ENCODE peak calls at places on chromosomes 3 and 15, in four cellular contexts. P, C, G and Q are unnamed samples.

GRCh38 chr3:36418296-36418695 is 38.0 kb downstream of the STAC start:
- DNase-seq in P (no peak), G (peak; percentile 58), C (no peak), Q (peak; percentile 46)

GRCh38 chr3:152517517-152517916 is 248.8 kb downstream of the MBNL1 start:
- DNase-seq in C (no peak), P (no peak), G (no peak), Q (no peak)

GRCh38 chr15:64865998-64866520 is 24.3 kb downstream of the PLEKHO2 start:
- DNase-seq in P (no peak), C (peak; percentile 31), G (no peak), Q (peak; percentile 36)

GRCh38 chr15:57505949-57506391 is 85.7 kb upstream of the MYZAP start:
- DNase-seq in C (no peak), P (no peak), G (peak; percentile 97), Q (peak; percentile 98)

GRCh38 chr3:186570941-186571643 is 572 bp downstream of the DNAJB11 start:
- DNase-seq in P (no peak), C (no peak), G (no peak), Q (no peak)

GRCh38 chr3:156750191-156750873 is 75.8 kb upstream of the LEKR1 start:
- DNase-seq in P (no peak), C (peak; percentile 27), G (peak; percentile 57), Q (peak; percentile 38)

GRCh38 chr3:129486057-129487035 is 42.1 kb upstream of the RHO start:
- DNase-seq in G (peak; percentile 47), C (no peak), P (peak; percentile 58), Q (peak; percentile 47)

GRCh38 chr15:56971571-56971970 is 53.1 kb downstream of the TCF12 start:
- DNase-seq in G (no peak), C (no peak), P (no peak), Q (no peak)

GRCh38 chr15:71093089-71094024 is 21.9 kb upstream of the THSD4 start:
- DNase-seq in P (no peak), C (no peak), G (peak; percentile 93), Q (peak; percentile 94)

GRCh38 chr15:70702584-70702983 is 60.8 kb downstream of the UACA start:
- DNase-seq in G (no peak), P (no peak), C (no peak), Q (no peak)

GRCh38 chr3:143306419-143306818 is 186.8 kb downstream of the CHST2 start:
- DNase-seq in C (no peak), G (peak; percentile 75), P (no peak), Q (peak; percentile 65)

GRCh38 chr15:30985081-30985531 is 6.3 kb downstream of the MTMR10 start:
- DNase-seq in P (no peak), C (peak; percentile 27), G (peak; percentile 8), Q (no peak)

GRCh38 chr3:100265016-100265415 is 4.2 kb downstream of the TBC1D23 start:
- DNase-seq in G (peak; percentile 60), P (no peak), C (no peak), Q (peak; percentile 43)

GRCh38 chr3:100254168-100254777 is 6.5 kb upstream of the TBC1D23 start:
- DNase-seq in P (peak; percentile 82), G (peak; percentile 41), C (peak; percentile 83), Q (peak; percentile 59)

GRCh38 chr3:188278717-188279324 is 124.9 kb downstream of the LPP start:
- DNase-seq in C (no peak), P (no peak), G (no peak), Q (no peak)

GRCh38 chr15:69754313-69754712 is 301.7 kb downstream of the RPLP1 start:
- DNase-seq in G (no peak), P (no peak), C (no peak), Q (no peak)

GRCh38 chr3:68919000-68919399 is 13.3 kb downstream of the TAFA4 start:
- DNase-seq in G (peak; percentile 11), P (no peak), C (peak; percentile 1), Q (peak; percentile 37)

GRCh38 chr3:160184655-160185054 is 40.6 kb upstream of the C3orf80 start:
- DNase-seq in P (no peak), C (no peak), G (no peak), Q (no peak)

GRCh38 chr3:148084931-148085330 is 612.8 kb upstream of the AGTR1 start:
- DNase-seq in C (peak; percentile 25), G (no peak), P (no peak), Q (no peak)

GRCh38 chr3:146747928-146748327 is 142.8 kb upstream of the PLSCR5 start:
- DNase-seq in P (no peak), G (peak; percentile 8), C (peak; percentile 82), Q (peak; percentile 25)

GRCh38 chr3:156131799-156132198 is 11.4 kb downstream of the KCNAB1 start:
- DNase-seq in P (no peak), G (no peak), C (no peak), Q (no peak)

GRCh38 chr3:115099115-115099884 is 47.8 kb downstream of the ZBTB20 start:
- DNase-seq in G (no peak), C (no peak), P (no peak), Q (no peak)
- H3K4me3 ChIP-seq in G (no peak overlapping the region), C (peak overlapping the region; percentile 44), P (peak overlapping the region; percentile 45), Q (no peak overlapping the region)

GRCh38 chr3:81695302-81695701 is 66.1 kb downstream of the GBE1 start:
- DNase-seq in C (no peak), P (no peak), G (no peak), Q (no peak)

GRCh38 chr3:81692766-81693165 is 68.7 kb downstream of the GBE1 start:
- DNase-seq in C (no peak), G (no peak), P (no peak), Q (no peak)

GRCh38 chr3:81699921-81700320 is 61.5 kb downstream of the GBE1 start:
- DNase-seq in C (no peak), G (no peak), P (no peak), Q (no peak)

GRCh38 chr3:81696090-81696489 is 65.4 kb downstream of the GBE1 start:
- DNase-seq in C (no peak), P (no peak), G (no peak), Q (no peak)
- TF ChIP-seq CTCF in C (no peak), P (no peak), G (no peak), Q (no peak)

GRCh38 chr15:81297147-81297572 is 26.8 kb downstream of the STARD5 start:
- DNase-seq in C (peak; percentile 37), P (no peak), G (peak; percentile 96), Q (peak; percentile 96)

GRCh38 chr15:81296673-81297072 is 27.3 kb downstream of the STARD5 start:
- DNase-seq in P (peak; percentile 73), G (no peak), C (peak; percentile 94), Q (no peak)

GRCh38 chr15:81297580-81298575 is 26.1 kb downstream of the STARD5 start:
- DNase-seq in G (peak; percentile 38), C (no peak), P (no peak), Q (peak; percentile 47)

GRCh38 chr15:81295466-81296145 is 28.3 kb downstream of the STARD5 start:
- DNase-seq in P (no peak), C (no peak), G (no peak), Q (no peak)

DNA sequence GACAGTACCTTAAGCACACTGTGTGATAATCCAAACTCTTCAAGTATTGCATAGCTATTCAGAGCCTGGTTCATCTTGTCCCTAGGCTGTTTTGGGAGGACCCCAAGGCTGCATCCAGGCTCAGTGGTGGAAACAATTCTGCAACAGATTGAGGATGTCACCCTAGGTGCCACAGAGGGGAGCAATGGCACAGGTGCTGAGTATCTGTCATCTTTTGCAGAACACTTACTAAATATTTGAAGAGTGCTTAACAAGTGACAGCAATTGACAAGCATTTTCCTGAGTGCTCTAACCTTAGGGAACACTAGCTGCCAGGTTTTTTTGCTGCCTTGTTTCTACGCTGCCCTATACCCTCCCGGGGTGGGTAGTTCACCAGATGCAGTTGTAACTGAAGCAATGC is 27.7 kb downstream of the STARD5 start:
- DNase-seq in G (no peak), C (no peak), P (no peak), Q (no peak)
- H3K4me3 ChIP-seq in G (no peak overlapping the region), C (no peak overlapping the region), P (no peak overlapping the region), Q (no peak overlapping the region)

GRCh38 chr3:150408232-150409124 is at the start of gene TSC22D2:
- DNase-seq in P (peak; percentile 95), C (peak; percentile 96), G (peak; percentile 77), Q (peak; percentile 94)
- TF ChIP-seq CTCF in P (peak; percentile 25), C (peak; percentile 35), G (peak; percentile 18), Q (peak; percentile 18)

DNA sequence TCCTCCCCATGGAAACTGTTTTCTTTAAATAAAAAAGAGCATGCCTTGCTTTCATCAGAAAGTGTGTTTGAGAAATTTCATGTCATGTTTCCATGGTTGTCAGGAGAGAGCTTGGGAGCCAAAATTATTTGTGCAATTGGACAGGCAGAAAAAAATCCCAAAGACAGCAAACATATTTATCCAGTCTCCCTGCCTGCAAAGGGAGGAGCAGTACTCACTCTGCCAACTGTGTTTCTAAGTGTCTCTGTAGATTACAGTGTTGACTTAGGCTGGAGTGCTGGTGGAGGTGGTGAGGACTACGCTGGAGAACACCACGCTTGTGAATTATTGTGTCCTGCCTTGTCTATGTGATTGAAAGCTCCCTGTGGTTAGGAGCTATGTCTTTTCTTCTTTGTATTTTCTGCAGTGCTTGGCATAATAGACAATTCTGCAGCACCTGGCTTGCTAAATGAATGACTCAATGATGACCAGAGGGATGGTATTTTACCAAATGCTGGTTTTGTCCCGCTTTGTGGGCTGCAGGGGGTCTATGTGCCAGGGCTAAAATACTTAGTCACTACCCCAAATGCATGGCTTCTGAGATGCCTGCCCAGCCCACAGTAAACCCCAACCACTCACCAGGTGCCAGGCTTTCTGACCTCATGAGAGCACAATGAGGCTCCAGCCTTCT is 50.8 kb downstream of the BOC start:
- DNase-seq in G (no peak), C (no peak), P (no peak), Q (no peak)
- H3K4me3 ChIP-seq in G (no peak overlapping the region), C (no peak overlapping the region), P (no peak overlapping the region), Q (no peak overlapping the region)

GRCh38 chr15:62060896-62061280 is 641 bp upstream of the VPS13C start:
- DNase-seq in C (no peak), G (no peak), P (no peak), Q (no peak)

GRCh38 chr15:62058327-62059028 is 1.8 kb downstream of the VPS13C start:
- DNase-seq in C (no peak), P (no peak), G (no peak), Q (no peak)

GRCh38 chr15:62059108-62059817 is 984 bp downstream of the VPS13C start:
- DNase-seq in G (peak; percentile 33), C (peak; percentile 15), P (no peak), Q (peak; percentile 16)

GRCh38 chr15:62060116-62060895 is at the start of gene VPS13C:
- DNase-seq in C (peak; percentile 97), G (peak; percentile 79), P (peak; percentile 96), Q (peak; percentile 89)

DNA sequence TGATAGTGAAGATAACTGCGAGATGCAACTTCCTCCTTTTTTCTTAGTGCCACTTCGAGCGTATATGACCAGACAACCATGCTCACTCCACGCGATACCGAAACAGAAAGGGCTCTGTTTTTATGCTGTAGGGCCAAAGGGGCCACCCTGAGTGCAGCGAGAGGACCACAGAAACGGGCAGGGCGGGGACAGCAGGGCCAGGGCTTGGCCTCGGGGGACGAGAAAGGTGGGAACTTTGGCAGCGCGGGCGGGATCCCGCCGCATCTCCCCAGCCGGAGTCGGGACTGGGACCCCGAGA is 480 bp downstream of the VPS13C start:
- DNase-seq in C (peak; percentile 53), P (peak; percentile 66), G (no peak), Q (peak; percentile 47)
- TF ChIP-seq CTCF in C (no peak), P (no peak), G (no peak), Q (no peak)

GRCh38 chr3:40309439-40309924 is at the start of gene EIF1B:
- DNase-seq in G (peak; percentile 91), C (peak; percentile 94), P (peak; percentile 99), Q (peak; percentile 98)
- H3K4me3 ChIP-seq in G (peak within 1 kb of the TSS; percentile 85), C (peak within 1 kb of the TSS; percentile 84), P (peak within 1 kb of the TSS; percentile 91), Q (peak within 1 kb of the TSS; percentile 60)